ENCODE peak calls at places on chromosomes 4 and X, in eight cellular contexts. C, J, U, A, Z, N, D and Q are unnamed samples.

GRCh38 chr4:41209187-41209586 is 5.2 kb downstream of the APBB2 start:
- DNase-seq in C (no peak), J (no peak), U (no peak), A (no peak), Z (no peak), N (peak; percentile 62), D (no peak), Q (peak; percentile 55)

GRCh38 chrX:13167444-13168207 is 123.2 kb upstream of the FAM9C start:
- DNase-seq in C (no peak), J (peak; percentile 82), U (no peak), A (no peak), Z (no peak), N (peak; percentile 58), D (no peak), Q (peak; percentile 81)

GRCh38 chrX:24167719-24168472 is 18.4 kb downstream of the ZFX start:
- DNase-seq in C (no peak), J (no peak), U (no peak), A (no peak), Z (no peak), N (peak; percentile 50), D (no peak), Q (no peak)

GRCh38 chr4:10866691-10867090 is 182.1 kb upstream of the CLNK start:
- DNase-seq in C (no peak), J (no peak), U (no peak), A (no peak), Z (no peak), N (no peak), D (no peak), Q (no peak)

GRCh38 chrX:139559383-139560042 is 29.0 kb downstream of the F9 start:
- DNase-seq in C (peak; percentile 64), J (peak; percentile 79), U (no peak), A (no peak), Z (no peak), N (peak; percentile 61), D (no peak), Q (peak; percentile 61)

GRCh38 chrX:73337366-73337765 is 109.5 kb upstream of the CDX4 start:
- DNase-seq in C (no peak), J (no peak), U (no peak), A (no peak), Z (no peak), N (no peak), D (no peak), Q (no peak)

GRCh38 chr4:119300388-119301131 is 21.4 kb downstream of the FABP2 start:
- DNase-seq in C (peak; percentile 94), J (peak; percentile 88), U (peak; percentile 97), A (peak; percentile 83), Z (peak; percentile 93), N (peak; percentile 90), D (peak; percentile 63), Q (peak; percentile 94)

GRCh38 chr4:130099159-130099558 is 1003.2 kb downstream of the C4orf33 start:
- DNase-seq in C (no peak), J (no peak), U (no peak), A (no peak), Z (no peak), N (no peak), D (no peak), Q (no peak)

GRCh38 chrX:386768-387575 is at the start of gene PPP2R3B:
- DNase-seq in C (peak; percentile 95), J (peak; percentile 98), U (peak; percentile 98), A (peak; percentile 93), Z (peak; percentile 98), N (peak; percentile 95), D (peak; percentile 79), Q (peak; percentile 99)

GRCh38 chrX:154805696-154806091 is 409 bp upstream of the MPP1 start:
- DNase-seq in C (no peak), J (peak; percentile 54), U (no peak), A (no peak), Z (no peak), N (peak; percentile 32), D (peak; percentile 3), Q (peak; percentile 47)

GRCh38 chrX:154804564-154804956 is 725 bp downstream of the MPP1 start:
- DNase-seq in C (no peak), J (no peak), U (no peak), A (no peak), Z (no peak), N (no peak), D (no peak), Q (no peak)

GRCh38 chrX:154806837-154807501 is 1.7 kb upstream of the MPP1 start:
- DNase-seq in C (no peak), J (no peak), U (no peak), A (no peak), Z (no peak), N (no peak), D (no peak), Q (no peak)

GRCh38 chrX:154802838-154803410 is 2.4 kb downstream of the MPP1 start:
- DNase-seq in C (peak; percentile 28), J (no peak), U (no peak), A (no peak), Z (no peak), N (no peak), D (no peak), Q (no peak)

DNA sequence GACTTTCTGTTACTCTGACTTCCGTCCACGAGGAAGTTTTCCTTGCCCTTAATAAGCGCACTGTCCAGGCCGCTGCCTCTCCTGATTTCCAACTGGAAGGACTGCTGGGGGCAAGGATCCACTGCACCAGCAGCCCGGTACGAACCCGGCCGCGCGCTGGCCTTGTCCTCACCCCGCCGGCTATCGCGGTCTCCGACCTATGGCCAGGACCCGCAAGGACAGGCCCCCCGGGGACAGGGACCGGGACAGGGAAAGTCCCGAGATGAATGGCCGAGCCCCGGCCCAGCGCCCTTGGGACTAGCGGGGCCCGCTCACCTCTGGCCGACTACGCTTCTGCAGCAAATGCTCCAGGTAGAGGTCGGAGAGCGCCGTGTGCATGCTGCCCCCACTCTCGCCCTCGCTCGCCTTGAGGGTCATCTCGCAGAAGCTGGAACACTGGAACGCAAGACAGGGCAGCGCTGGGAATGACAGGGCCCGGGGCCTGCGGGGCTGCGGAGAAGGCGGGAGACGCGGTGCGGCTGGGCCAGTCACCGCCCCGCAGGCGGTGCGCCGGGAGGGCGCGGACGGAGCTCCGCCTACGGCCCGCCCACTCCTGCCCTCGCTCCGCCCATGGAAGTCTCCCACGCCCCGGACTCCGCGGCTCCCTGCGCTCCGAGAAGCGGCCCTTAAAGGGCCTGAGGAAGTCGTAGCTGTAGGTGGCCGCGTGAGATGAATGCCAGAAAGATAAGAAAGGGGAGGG is at the start of gene MPP1:
- DNase-seq in C (peak; percentile 92), J (peak; percentile 68), U (peak; percentile 80), A (peak; percentile 43), Z (no peak), N (peak; percentile 74), D (no peak), Q (peak; percentile 63)
- H3K4me3 ChIP-seq in C (peak within 1 kb of the TSS; percentile 89), J (peak within 1 kb of the TSS; percentile 76), U (peak within 1 kb of the TSS; percentile 64), A (peak within 1 kb of the TSS; percentile 54), Z (peak within 1 kb of the TSS; percentile 52), N (peak within 1 kb of the TSS; percentile 65), D (peak within 1 kb of the TSS; percentile 69), Q (peak within 1 kb of the TSS; percentile 72)

GRCh38 chr4:83328486-83328885 is 6.2 kb downstream of the HPSE start:
- DNase-seq in C (peak; percentile 18), J (no peak), U (no peak), A (no peak), Z (no peak), N (no peak), D (no peak), Q (no peak)
- TF ChIP-seq CTCF in C (peak; percentile 45), J (no peak), U (no peak), A (no peak), Z (no peak), N (no peak), D (no peak), Q (no peak)

DNA sequence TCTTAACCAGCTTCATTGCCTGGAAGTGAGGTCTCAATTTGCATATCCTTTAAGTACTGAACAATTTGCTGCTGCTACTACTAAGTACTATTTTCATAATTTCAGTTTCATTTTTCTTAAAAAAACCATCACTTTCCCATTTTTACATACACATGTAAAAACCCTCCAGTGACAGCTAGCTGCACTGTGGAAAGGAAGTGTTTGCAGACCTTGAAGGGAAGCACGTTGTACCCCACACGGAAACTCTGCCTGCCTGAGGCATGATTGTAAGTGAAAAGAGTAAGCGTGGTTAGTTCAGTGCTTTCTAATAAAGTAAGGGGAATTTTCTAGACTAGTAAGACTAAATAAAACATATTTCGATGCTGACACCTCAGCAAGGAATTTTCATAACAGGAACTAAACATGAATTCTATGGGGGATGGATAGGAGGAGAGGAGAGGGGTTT is 103.6 kb downstream of the RAPGEF2 start:
- DNase-seq in C (no peak), J (peak; percentile 16), U (no peak), A (no peak), Z (no peak), N (peak; percentile 69), D (peak; percentile 21), Q (no peak)
- H3K4me3 ChIP-seq in C (no peak overlapping the region), J (no peak overlapping the region), U (no peak overlapping the region), A (no peak overlapping the region), Z (no peak overlapping the region), N (no peak overlapping the region), D (no peak overlapping the region), Q (no peak overlapping the region)

GRCh38 chr4:146040623-146041022 is 102.0 kb upstream of the ZNF827 start:
- DNase-seq in C (no peak), J (no peak), U (no peak), A (no peak), Z (no peak), N (no peak), D (no peak), Q (no peak)
- TF ChIP-seq CTCF in C (no peak), J (peak; percentile 2), U (no peak), A (no peak), Z (no peak), N (no peak), D (no peak), Q (no peak)

GRCh38 chrX:3142259-3143042 is 101.2 kb downstream of the ARSF start:
- DNase-seq in C (peak; percentile 1), J (no peak), U (no peak), A (no peak), Z (no peak), N (no peak), D (no peak), Q (no peak)
- H3K4me3 ChIP-seq in C (no peak overlapping the region), J (no peak overlapping the region), U (no peak overlapping the region), A (no peak overlapping the region), Z (no peak overlapping the region), N (no peak overlapping the region), D (no peak overlapping the region), Q (no peak overlapping the region)

GRCh38 chrX:110001702-110002299 is 1.1 kb upstream of the TMEM164 start:
- DNase-seq in C (peak; percentile 66), J (no peak), U (no peak), A (no peak), Z (no peak), N (no peak), D (no peak), Q (no peak)

GRCh38 chrX:110004210-110004609 is 1.3 kb downstream of the TMEM164 start:
- DNase-seq in C (no peak), J (no peak), U (no peak), A (no peak), Z (no peak), N (no peak), D (no peak), Q (no peak)

GRCh38 chrX:110003167-110004156 is 548 bp downstream of the TMEM164 start:
- DNase-seq in C (peak; percentile 31), J (peak; percentile 25), U (no peak), A (no peak), Z (no peak), N (peak; percentile 8), D (no peak), Q (no peak)

GRCh38 chrX:110000854-110001701 is 1.8 kb upstream of the TMEM164 start:
- DNase-seq in C (peak; percentile 86), J (no peak), U (no peak), A (no peak), Z (no peak), N (no peak), D (no peak), Q (no peak)

GRCh38 chrX:110002300-110003166 is at the start of gene TMEM164:
- DNase-seq in C (peak; percentile 92), J (peak; percentile 70), U (peak; percentile 87), A (peak; percentile 59), Z (no peak), N (peak; percentile 80), D (no peak), Q (peak; percentile 74)
- TF ChIP-seq CTCF in C (no peak), J (no peak), U (no peak), A (no peak), Z (no peak), N (no peak), D (no peak), Q (no peak)